ENCODE peak calls at places on chromosomes 13 and 19, in eight cellular contexts. X is GM12864, H is ascending aorta, P is SK-N-SH, C is GM20000, W is GM06990, T is endodermal cell, V is gastrocnemius medialis. G is an unnamed sample.

GRCh38 chr13:90293793-90294361 is 1053.6 kb upstream of the MIR17HG start:
- DNase-seq in X (no peak), H (no peak), P (no peak), C (no peak), W (no peak), T (no peak), V (no peak), G (no peak)

GRCh38 chr13:45834411-45834994 is 17.1 kb downstream of the SIAH3 start:
- DNase-seq in X (no peak), H (no peak), P (no peak), C (no peak), W (no peak), T (no peak), V (no peak), G (no peak)

GRCh38 chr13:77222000-77222690 is 104.7 kb downstream of the MYCBP2 start:
- DNase-seq in X (no peak), H (no peak), P (no peak), C (no peak), W (peak), T (no peak), V (no peak), G (no peak)

GRCh38 chr13:33869005-33869404 is 51.1 kb downstream of the RFC3 start:
- DNase-seq in X (no peak), H (no peak), P (no peak), C (no peak), W (no peak), T (no peak), V (no peak), G (no peak)

GRCh38 chr13:112233716-112234115 is 142.4 kb upstream of the SPACA7 start:
- DNase-seq in X (no peak), H (no peak), P (no peak), C (no peak), W (no peak), T (no peak), V (no peak), G (no peak)

GRCh38 chr19:58037927-58038687 is 4.3 kb downstream of the ZSCAN1 start:
- DNase-seq in X (no peak), H (no peak), P (no peak), C (no peak), W (no peak), T (peak), V (no peak), G (no peak)

GRCh38 chr19:31567776-31568175 is 218.5 kb upstream of the TSHZ3 start:
- DNase-seq in X (no peak), H (no peak), P (no peak), C (no peak), W (no peak), T (peak), V (no peak), G (no peak)

GRCh38 chr19:49875801-49876421 is 1.2 kb downstream of the AKT1S1 start:
- DNase-seq in X (no peak), H (peak), P (peak), C (peak), W (no peak), T (peak), V (peak), G (peak)

GRCh38 chr13:93098972-93099371 is 127.6 kb upstream of the GPC6 start:
- DNase-seq in X (no peak), H (no peak), P (no peak), C (no peak), W (no peak), T (no peak), V (no peak), G (no peak)

GRCh38 chr19:23093832-23094231 is 23.0 kb upstream of the ZNF730 start:
- DNase-seq in X (no peak), H (no peak), P (no peak), C (no peak), W (no peak), T (peak), V (no peak), G (no peak)

GRCh38 chr13:58949646-58950045 is 1214.1 kb downstream of the DIAPH3 start:
- DNase-seq in X (no peak), H (no peak), P (no peak), C (no peak), W (no peak), T (peak), V (no peak), G (no peak)

GRCh38 chr13:49641810-49642291 is 13.5 kb downstream of the ARL11 start:
- DNase-seq in X (no peak), H (peak), P (no peak), C (no peak), W (no peak), T (no peak), V (peak), G (peak)

GRCh38 chr19:46574533-46574932 is 26.6 kb upstream of the CALM3 start:
- DNase-seq in X (no peak), H (no peak), P (peak), C (no peak), W (no peak), T (peak), V (no peak), G (no peak)

GRCh38 chr19:17234911-17235617 is 9.0 kb downstream of the OCEL1 start:
- DNase-seq in X (no peak), H (no peak), P (peak), C (peak), W (peak), T (peak), V (peak), G (peak)

GRCh38 chr13:20684535-20684934 is 19.0 kb upstream of the IL17D start:
- DNase-seq in X (no peak), H (no peak), P (no peak), C (no peak), W (no peak), T (no peak), V (no peak), G (no peak)

GRCh38 chr19:48444933-48445194 is 919 bp upstream of the GRWD1 start:
- DNase-seq in X (no peak), H (no peak), P (no peak), C (no peak), W (no peak), T (no peak), V (no peak), G (no peak)

GRCh38 chr19:48444129-48444932 is 1.5 kb upstream of the GRWD1 start:
- DNase-seq in X (no peak), H (no peak), P (peak), C (peak), W (no peak), T (peak), V (no peak), G (no peak)

GRCh38 chr19:48445256-48445605 is 552 bp upstream of the GRWD1 start:
- DNase-seq in X (no peak), H (peak), P (peak), C (peak), W (no peak), T (peak), V (no peak), G (no peak)

GRCh38 chr19:48446579-48446978 is 796 bp downstream of the GRWD1 start:
- DNase-seq in X (no peak), H (no peak), P (no peak), C (peak), W (no peak), T (no peak), V (no peak), G (no peak)

GRCh38 chr19:48445606-48446481 is at the start of gene GRWD1:
- DNase-seq in X (peak), H (peak), P (peak), C (peak), W (peak), T (peak), V (peak), G (peak)
- TF ChIP-seq CTCF in X (peak), H (no peak), P (peak), C (no peak), W (no peak), T (peak), V (no peak), G (no peak)

GRCh38 chr13:101916758-101917474 is 464.4 kb downstream of the ITGBL1 start:
- DNase-seq in X (no peak), H (no peak), P (peak), C (peak), W (no peak), T (peak), V (no peak), G (no peak)

GRCh38 chr13:101917475-101917810 is 465.0 kb downstream of the ITGBL1 start:
- DNase-seq in X (no peak), H (no peak), P (peak), C (no peak), W (no peak), T (peak), V (no peak), G (no peak)

GRCh38 chr13:101915755-101916107 is 463.3 kb downstream of the ITGBL1 start:
- DNase-seq in X (no peak), H (no peak), P (no peak), C (no peak), W (no peak), T (no peak), V (no peak), G (no peak)

GRCh38 chr13:101915333-101915732 is 462.9 kb downstream of the ITGBL1 start:
- DNase-seq in X (no peak), H (no peak), P (peak), C (no peak), W (no peak), T (no peak), V (no peak), G (no peak)

GRCh38 chr13:101916108-101916757 is 463.8 kb downstream of the ITGBL1 start:
- DNase-seq in X (no peak), H (no peak), P (peak), C (peak), W (no peak), T (peak), V (no peak), G (peak)
- TF ChIP-seq CTCF in X (no peak), H (no peak), P (peak), C (no peak), W (no peak), T (peak), V (no peak), G (peak)

GRCh38 chr13:110712081-110712848 is 1.2 kb upstream of the ING1 start:
- DNase-seq in X (peak), H (peak), P (peak), C (peak), W (peak), T (peak), V (peak), G (peak)

GRCh38 chr13:110713981-110714797 is 689 bp downstream of the ING1 start:
- DNase-seq in X (no peak), H (peak), P (peak), C (peak), W (peak), T (peak), V (peak), G (peak)

GRCh38 chr13:110713642-110713952 is at the start of gene ING1:
- DNase-seq in X (no peak), H (no peak), P (no peak), C (no peak), W (no peak), T (no peak), V (no peak), G (peak)

GRCh38 chr13:110711778-110712070 is 1.8 kb upstream of the ING1 start:
- DNase-seq in X (no peak), H (no peak), P (no peak), C (no peak), W (no peak), T (no peak), V (no peak), G (no peak)

GRCh38 chr13:110712849-110713641 is 455 bp upstream of the ING1 start:
- DNase-seq in X (peak), H (peak), P (peak), C (peak), W (peak), T (peak), V (peak), G (peak)
- TF ChIP-seq CTCF in X (no peak), H (no peak), P (no peak), C (no peak), W (no peak), T (no peak), V (no peak), G (no peak)

GRCh38 chr13:53204598-53204997 is 176.0 kb downstream of the OLFM4 start:
- DNase-seq in X (no peak), H (no peak), P (no peak), C (no peak), W (no peak), T (no peak), V (no peak), G (no peak)

GRCh38 chr13:53200498-53201453 is 172.2 kb downstream of the OLFM4 start:
- DNase-seq in X (no peak), H (no peak), P (peak), C (peak), W (peak), T (peak), V (no peak), G (peak)

GRCh38 chr13:53198699-53199098 is 170.1 kb downstream of the OLFM4 start:
- DNase-seq in X (no peak), H (no peak), P (no peak), C (no peak), W (no peak), T (no peak), V (no peak), G (no peak)

GRCh38 chr13:53200075-53200474 is 171.5 kb downstream of the OLFM4 start:
- DNase-seq in X (no peak), H (no peak), P (no peak), C (no peak), W (peak), T (no peak), V (no peak), G (no peak)

DNA sequence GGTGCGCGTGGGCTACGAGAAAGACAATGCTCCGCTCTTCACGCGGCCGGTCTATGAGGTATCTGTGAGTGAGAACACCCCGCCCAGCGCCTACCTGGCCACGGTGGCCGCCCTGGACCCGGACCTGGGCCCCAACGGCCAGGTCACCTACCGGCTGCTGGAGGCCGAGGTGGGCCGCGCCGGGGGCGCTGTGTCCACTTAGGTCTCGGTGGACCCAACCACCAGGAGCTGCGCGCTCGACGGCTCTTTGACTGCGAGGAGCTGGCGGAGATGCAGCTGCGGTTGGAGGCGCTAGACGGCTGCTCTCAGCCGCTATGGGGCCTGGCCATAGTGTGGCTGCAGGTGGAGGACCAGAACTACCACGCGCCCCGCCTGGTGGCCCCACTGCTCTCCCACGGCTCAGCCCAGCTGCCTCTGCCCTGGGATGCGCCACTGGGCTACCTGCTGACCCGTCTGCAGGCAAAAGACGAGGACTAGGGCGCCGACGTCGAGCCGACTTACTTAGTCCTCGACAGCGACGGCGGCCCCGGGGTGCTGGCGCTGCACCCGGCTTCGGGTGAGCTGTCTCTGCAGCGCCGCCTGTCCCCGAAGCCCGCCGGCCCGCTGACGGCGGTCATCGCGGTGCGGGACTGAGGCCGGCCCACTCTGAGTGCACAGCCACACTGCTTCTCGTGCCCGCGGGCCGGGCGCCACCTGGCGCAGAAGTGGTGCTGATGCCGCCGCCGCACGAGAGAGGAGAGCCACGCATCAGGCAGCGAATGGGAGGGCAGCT is 173.0 kb downstream of the OLFM4 start:
- DNase-seq in X (no peak), H (no peak), P (peak), C (no peak), W (peak), T (peak), V (no peak), G (peak)
- TF ChIP-seq CTCF in X (no peak), H (no peak), P (peak), C (no peak), W (no peak), T (peak), V (no peak), G (peak)

GRCh38 chr19:39307822-39308530 is 11.8 kb downstream of the IFNL1 start:
- DNase-seq in X (no peak), H (no peak), P (no peak), C (peak), W (no peak), T (peak), V (no peak), G (no peak)
- TF ChIP-seq CTCF in X (no peak), H (no peak), P (no peak), C (no peak), W (no peak), T (peak), V (no peak), G (no peak)